ENCODE peak calls at places on chromosomes 3 and 15, in ten cellular contexts. Y is endodermal cell, N is body of pancreas, F is thoracic aorta, P is breast epithelium, U is testis, T is transverse colon, I is HCT116, G is suprapubic skin, Q is MM.1S. X is an unnamed sample.

GRCh38 chr3:43180027-43180426 is 74.1 kb upstream of the POMGNT2 start:
- DNase-seq in Y (peak; percentile 31), N (no peak), F (no peak), P (no peak), U (no peak), T (peak; percentile 45), I (no peak), G (no peak), Q (peak; percentile 81), X (no peak)

GRCh38 chr3:146928421-146929059 is 323.4 kb upstream of the PLSCR5 start:
- DNase-seq in Y (peak; percentile 58), N (no peak), F (no peak), P (no peak), U (no peak), T (no peak), I (no peak), G (no peak), Q (no peak), X (no peak)

GRCh38 chr3:102454101-102454625 is 19.3 kb downstream of the ZPLD1 start:
- DNase-seq in Y (no peak), N (no peak), F (no peak), P (no peak), U (no peak), T (no peak), I (no peak), G (no peak), Q (no peak), X (no peak)

GRCh38 chr15:41334293-41335120 is 1.8 kb downstream of the NUSAP1 start:
- DNase-seq in Y (no peak), N (no peak), F (no peak), P (no peak), U (no peak), T (no peak), I (no peak), G (no peak), Q (no peak), X (peak; percentile 45)

GRCh38 chr3:195185574-195185973 is 85.4 kb downstream of the XXYLT1 start:
- DNase-seq in Y (peak; percentile 36), N (no peak), F (no peak), P (no peak), U (no peak), T (no peak), I (no peak), G (no peak), Q (peak; percentile 67), X (no peak)

GRCh38 chr3:142087676-142088075 is 61.7 kb downstream of the TFDP2 start:
- DNase-seq in Y (no peak), N (no peak), F (no peak), P (no peak), U (no peak), T (no peak), I (peak; percentile 13), G (no peak), Q (no peak), X (no peak)

GRCh38 chr15:31740203-31740602 is 290.1 kb upstream of the CHRNA7 start:
- DNase-seq in Y (peak; percentile 83), N (no peak), F (no peak), P (no peak), U (no peak), T (no peak), I (no peak), G (no peak), Q (no peak), X (no peak)

GRCh38 chr15:75731248-75732100 is 18.8 kb upstream of the CSPG4 start:
- DNase-seq in Y (peak; percentile 75), N (no peak), F (no peak), P (no peak), U (peak; percentile 75), T (no peak), I (no peak), G (peak; percentile 70), Q (no peak), X (no peak)

GRCh38 chr3:150450906-150451305 is 42.8 kb downstream of the TSC22D2 start:
- DNase-seq in Y (no peak), N (no peak), F (no peak), P (no peak), U (no peak), T (no peak), I (no peak), G (no peak), Q (no peak), X (no peak)

GRCh38 chr3:24686764-24687163 is 192.1 kb upstream of the THRB start:
- DNase-seq in Y (no peak), N (no peak), F (no peak), P (no peak), U (no peak), T (no peak), I (no peak), G (no peak), Q (peak; percentile 26), X (no peak)

GRCh38 chr3:133437391-133438093 is 37.7 kb downstream of the BFSP2 start:
- DNase-seq in Y (no peak), N (peak; percentile 13), F (no peak), P (no peak), U (no peak), T (no peak), I (no peak), G (no peak), Q (no peak), X (no peak)
- TF ChIP-seq CTCF in Y (no peak), N (no peak), F (peak; percentile 18), P (no peak), U (no peak), T (no peak), I (no peak), G (no peak), Q (peak; percentile 9), X (no peak)

GRCh38 chr15:37107071-37107753 is 6.9 kb upstream of the MEIS2 start:
- DNase-seq in Y (peak; percentile 82), N (no peak), F (no peak), P (no peak), U (no peak), T (no peak), I (no peak), G (no peak), Q (no peak), X (no peak)
- H3K27ac ChIP-seq in Y (no peak overlapping the region), N (no peak overlapping the region), F (no peak overlapping the region), P (peak overlapping the region; percentile 66), U (no peak overlapping the region), T (peak overlapping the region; percentile 82), I (no peak overlapping the region), G (no peak overlapping the region), Q (no peak overlapping the region), X (peak overlapping the region; percentile 82)

GRCh38 chr3:186212611-186213010 is 103.7 kb upstream of the ETV5 start:
- DNase-seq in Y (no peak), N (no peak), F (no peak), P (no peak), U (no peak), T (no peak), I (no peak), G (no peak), Q (no peak), X (no peak)

GRCh38 chr3:186208328-186208989 is 99.6 kb upstream of the ETV5 start:
- DNase-seq in Y (peak; percentile 55), N (no peak), F (no peak), P (no peak), U (no peak), T (no peak), I (no peak), G (no peak), Q (no peak), X (no peak)

GRCh38 chr3:186213946-186214345 is 105.1 kb upstream of the ETV5 start:
- DNase-seq in Y (no peak), N (no peak), F (no peak), P (no peak), U (no peak), T (no peak), I (no peak), G (no peak), Q (peak; percentile 34), X (no peak)

GRCh38 chr3:186209810-186210752 is 101.2 kb upstream of the ETV5 start:
- DNase-seq in Y (peak; percentile 83), N (peak; percentile 86), F (no peak), P (peak; percentile 21), U (peak; percentile 77), T (peak; percentile 32), I (no peak), G (peak; percentile 66), Q (no peak), X (peak; percentile 70)

GRCh38 chr3:186211101-186211500 is 102.2 kb upstream of the ETV5 start:
- DNase-seq in Y (no peak), N (no peak), F (no peak), P (no peak), U (no peak), T (no peak), I (no peak), G (no peak), Q (no peak), X (no peak)
- TF ChIP-seq CTCF in Y (no peak), N (no peak), F (no peak), P (no peak), U (no peak), T (no peak), I (no peak), G (no peak), Q (no peak), X (no peak)

GRCh38 chr15:77685082-77685815 is 52.5 kb upstream of the LINGO1 start:
- DNase-seq in Y (no peak), N (no peak), F (no peak), P (no peak), U (no peak), T (no peak), I (no peak), G (no peak), Q (no peak), X (no peak)

GRCh38 chr15:77689821-77690220 is 57.1 kb upstream of the LINGO1 start:
- DNase-seq in Y (no peak), N (no peak), F (no peak), P (no peak), U (no peak), T (no peak), I (no peak), G (no peak), Q (no peak), X (no peak)

GRCh38 chr15:77688270-77689058 is 55.8 kb upstream of the LINGO1 start:
- DNase-seq in Y (no peak), N (no peak), F (no peak), P (no peak), U (no peak), T (no peak), I (no peak), G (no peak), Q (no peak), X (no peak)

GRCh38 chr15:77682564-77682963 is 49.9 kb upstream of the LINGO1 start:
- DNase-seq in Y (no peak), N (no peak), F (no peak), P (no peak), U (no peak), T (no peak), I (no peak), G (no peak), Q (no peak), X (no peak)

DNA sequence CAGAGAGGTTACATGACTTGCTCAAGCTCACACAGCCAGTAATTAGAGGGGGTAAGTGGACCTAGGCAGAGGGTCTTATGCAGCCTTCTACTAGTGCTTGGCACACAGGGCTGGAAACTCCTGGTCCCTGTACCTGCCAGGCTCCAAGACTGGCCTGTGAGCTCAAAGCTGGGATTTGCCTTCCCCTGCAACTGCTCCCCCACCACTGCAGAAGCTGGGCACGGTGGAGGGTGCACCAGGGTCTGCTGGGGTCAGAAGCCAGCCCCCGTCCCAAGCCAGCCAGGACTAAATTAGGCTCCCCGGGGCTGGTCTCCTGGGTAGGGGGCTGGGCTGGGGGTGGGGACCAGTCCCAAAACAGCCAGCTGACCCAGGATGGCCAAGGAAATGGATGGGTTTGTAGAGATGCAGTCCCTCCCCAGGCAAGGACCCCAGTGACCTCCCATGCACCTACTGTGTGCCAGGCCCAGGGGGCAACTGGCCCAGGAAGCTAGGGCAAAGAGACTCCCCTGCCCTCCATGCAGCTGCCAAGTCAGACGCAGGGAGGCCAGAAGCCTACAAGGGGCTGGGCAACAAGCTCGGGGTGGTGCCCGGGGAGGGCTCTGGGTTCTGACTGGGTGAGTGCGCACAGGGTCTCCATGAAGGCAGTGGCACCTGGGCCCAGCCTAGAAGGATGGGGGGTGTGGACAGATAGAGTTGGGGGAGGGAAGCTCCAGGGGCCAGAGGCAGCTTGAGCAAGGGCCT is 51.8 kb upstream of the LINGO1 start:
- DNase-seq in Y (no peak), N (no peak), F (no peak), P (no peak), U (no peak), T (no peak), I (no peak), G (no peak), Q (no peak), X (no peak)
- H3K27ac ChIP-seq in Y (no peak overlapping the region), N (no peak overlapping the region), F (no peak overlapping the region), P (no peak overlapping the region), U (no peak overlapping the region), T (no peak overlapping the region), I (no peak overlapping the region), G (no peak overlapping the region), Q (no peak overlapping the region), X (no peak overlapping the region)

X was measured in coronary artery.